ENCODE peak calls at places on chromosome 3, in seven cellular contexts. O is GM23248, S is astrocyte, D is A549, G is right atrium auricular region, U is tibial artery, V is PC-3. P is an unnamed sample.

GRCh38 chr3:124557433-124558232 is 172.6 kb upstream of the UMPS start:
- DNase-seq in U (no peak), G (no peak), S (peak; percentile 59), O (peak; percentile 65), D (no peak), V (peak; percentile 59), P (no peak)

GRCh38 chr3:77915341-77915740 is 875.4 kb downstream of the ROBO2 start:
- DNase-seq in U (no peak), V (no peak), D (no peak), O (no peak), S (no peak), G (no peak), P (no peak)

GRCh38 chr3:193040836-193041672 is 123.4 kb upstream of the MB21D2 start:
- DNase-seq in S (peak; percentile 54), O (peak; percentile 61), G (no peak), V (peak; percentile 81), D (peak; percentile 15), U (no peak), P (no peak)

GRCh38 chr3:107987036-107987557 is 103.7 kb downstream of the CD47 start:
- DNase-seq in S (peak; percentile 97), U (peak; percentile 92), V (peak; percentile 98), O (peak; percentile 96), G (peak; percentile 95), D (no peak), P (no peak)

GRCh38 chr3:156668073-156668763 is 6.2 kb upstream of the TIPARP start:
- DNase-seq in D (no peak), V (peak; percentile 32), S (peak; percentile 28), U (no peak), O (peak; percentile 62), G (no peak), P (no peak)

GRCh38 chr3:25486932-25487331 is 58.9 kb downstream of the RARB start:
- DNase-seq in D (no peak), S (no peak), V (no peak), U (no peak), G (no peak), O (no peak), P (no peak)

GRCh38 chr3:119173325-119173724 is at the start of gene UPK1B:
- DNase-seq in O (no peak), S (no peak), V (no peak), D (no peak), G (no peak), U (no peak), P (no peak)

GRCh38 chr3:195172285-195172684 is 98.7 kb downstream of the XXYLT1 start:
- DNase-seq in G (no peak), S (peak; percentile 63), U (no peak), D (no peak), O (peak; percentile 68), V (no peak), P (no peak)

GRCh38 chr3:188687389-188687788 is 484.4 kb upstream of the TPRG1 start:
- DNase-seq in V (peak; percentile 66), U (no peak), D (no peak), G (no peak), O (peak; percentile 85), S (peak; percentile 85), P (no peak)

GRCh38 chr3:129702934-129703712 is 96.6 kb upstream of the PLXND1 start:
- DNase-seq in O (peak; percentile 32), V (no peak), S (peak; percentile 23), G (no peak), D (no peak), U (no peak), P (no peak)

GRCh38 chr3:99945328-99945995 is 127.8 kb downstream of the CMSS1 start:
- DNase-seq in D (no peak), U (no peak), G (no peak), O (peak; percentile 45), V (no peak), S (peak; percentile 88), P (no peak)
- H3K27ac ChIP-seq in D (no peak overlapping the region), U (peak overlapping the region; percentile 77), G (peak overlapping the region; percentile 9), O (no peak overlapping the region), V (no peak overlapping the region), S (no peak overlapping the region), P (no peak overlapping the region)

DNA sequence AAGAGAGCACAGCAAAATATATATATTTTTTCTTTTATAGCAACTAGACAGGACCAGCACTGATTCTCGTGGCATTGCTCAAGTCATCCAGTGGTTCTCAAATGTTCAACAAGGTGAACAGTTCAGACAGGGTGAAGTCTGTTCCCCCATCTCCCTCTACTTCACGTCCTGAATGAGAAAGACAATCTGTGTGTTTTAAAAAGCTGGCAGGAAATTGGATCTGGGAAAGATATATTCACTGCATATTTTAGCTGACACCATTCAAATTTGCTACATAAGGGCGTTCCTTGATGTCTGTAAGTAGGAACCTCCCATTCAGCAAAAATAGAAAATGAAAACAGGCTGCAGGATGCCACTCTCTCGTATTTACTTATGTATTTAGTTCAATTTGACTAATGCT is 463.3 kb upstream of the KCNMB2 start:
- DNase-seq in S (no peak), G (no peak), U (no peak), V (no peak), O (no peak), D (no peak), P (no peak)
- H3K4me3 ChIP-seq in S (no peak overlapping the region), G (no peak overlapping the region), U (no peak overlapping the region), V (no peak overlapping the region), O (no peak overlapping the region), D (no peak overlapping the region), P (no peak overlapping the region)

GRCh38 chr3:14221902-14222301 is 43.3 kb downstream of the LSM3 start:
- DNase-seq in D (no peak), O (no peak), U (no peak), S (no peak), V (no peak), G (no peak), P (no peak)
- H3K27ac ChIP-seq in D (no peak overlapping the region), O (no peak overlapping the region), U (no peak overlapping the region), S (no peak overlapping the region), V (no peak overlapping the region), G (no peak overlapping the region), P (no peak overlapping the region)

GRCh38 chr3:155602307-155602706 is 142.6 kb downstream of the PLCH1 start:
- DNase-seq in U (no peak), D (no peak), S (no peak), O (no peak), G (no peak), V (no peak), P (no peak)

GRCh38 chr3:155603302-155603701 is 141.6 kb downstream of the PLCH1 start:
- DNase-seq in U (no peak), G (no peak), S (no peak), O (no peak), V (no peak), D (no peak), P (no peak)

GRCh38 chr3:155605571-155605970 is 139.3 kb downstream of the PLCH1 start:
- DNase-seq in O (no peak), G (no peak), V (peak; percentile 48), S (no peak), U (no peak), D (no peak), P (no peak)

GRCh38 chr3:155604967-155605366 is 139.9 kb downstream of the PLCH1 start:
- DNase-seq in V (no peak), U (no peak), O (no peak), S (no peak), G (no peak), D (no peak), P (no peak)

GRCh38 chr3:155604126-155604525 is 140.7 kb downstream of the PLCH1 start:
- DNase-seq in G (no peak), O (peak; percentile 37), V (peak; percentile 66), S (no peak), D (no peak), U (no peak), P (no peak)
- H3K4me3 ChIP-seq in G (no peak overlapping the region), O (no peak overlapping the region), V (no peak overlapping the region), S (no peak overlapping the region), D (no peak overlapping the region), U (no peak overlapping the region), P (no peak overlapping the region)

DNA sequence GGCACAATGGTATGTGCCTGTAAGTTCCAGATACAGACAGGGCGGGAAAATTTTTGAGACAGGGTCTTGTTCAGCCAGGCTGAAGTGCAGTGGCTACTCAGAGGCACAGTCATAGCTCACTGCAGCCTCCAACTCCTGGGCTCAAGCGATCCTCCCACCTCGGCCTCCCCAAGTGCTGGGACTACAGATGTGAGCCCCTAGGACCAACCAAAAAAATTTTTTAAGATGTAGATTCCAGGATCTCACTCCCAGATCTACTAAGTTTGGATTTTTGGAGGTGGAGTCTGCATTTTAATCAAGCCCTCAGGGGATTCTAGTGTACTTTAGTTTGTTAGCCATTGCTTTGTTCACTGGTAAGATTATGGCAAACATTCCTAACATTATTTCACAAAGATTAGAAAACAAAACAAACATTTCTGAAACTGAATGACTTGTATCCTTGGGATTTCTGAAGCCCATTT is 2.7 kb downstream of the LIPH start:
- DNase-seq in S (peak; percentile 45), V (peak; percentile 60), O (peak; percentile 31), G (peak; percentile 52), D (no peak), U (no peak), P (no peak)
- H3K27ac ChIP-seq in S (peak overlapping the region; percentile 56), V (peak overlapping the region; percentile 63), O (peak overlapping the region; percentile 42), G (no peak overlapping the region), D (peak overlapping the region; percentile 83), U (no peak overlapping the region), P (no peak overlapping the region)

GRCh38 chr3:122975924-122976293 is 51.7 kb downstream of the SEMA5B start:
- DNase-seq in V (no peak), D (no peak), O (no peak), G (no peak), S (peak; percentile 12), U (no peak), P (no peak)

GRCh38 chr3:122974764-122975162 is 52.8 kb downstream of the SEMA5B start:
- DNase-seq in U (no peak), D (no peak), G (no peak), S (peak; percentile 65), O (peak; percentile 49), V (peak; percentile 59), P (no peak)

GRCh38 chr3:122977645-122978466 is 49.7 kb downstream of the SEMA5B start:
- DNase-seq in O (peak; percentile 40), S (peak; percentile 84), G (no peak), V (peak; percentile 61), U (peak; percentile 52), D (no peak), P (no peak)

GRCh38 chr3:122973893-122974615 is 53.5 kb downstream of the SEMA5B start:
- DNase-seq in D (no peak), S (peak; percentile 9), O (no peak), G (no peak), V (no peak), U (no peak), P (no peak)

GRCh38 chr3:122975163-122975923 is 52.2 kb downstream of the SEMA5B start:
- DNase-seq in G (no peak), U (no peak), D (no peak), V (peak; percentile 94), S (peak; percentile 81), O (peak; percentile 71), P (no peak)
- H3K4me3 ChIP-seq in G (no peak overlapping the region), U (no peak overlapping the region), D (no peak overlapping the region), V (peak overlapping the region; percentile 23), S (no peak overlapping the region), O (no peak overlapping the region), P (no peak overlapping the region)

P was measured in effector memory CD4-positive, alpha-beta T cell.